ENCODE peak calls at places on chromosomes 1 and 21, in seven cellular contexts. One of them, this sample, is unnamed.

GRCh38 chr1:18927082-18927653 is 24.8 kb upstream of the ALDH4A1 start:
- DNase-seq in IMR-90: no peak
- DNase-seq in fibroblast of lung: no peak
- DNase-seq in body of pancreas: no peak
- DNase-seq in WERI-Rb-1: no peak
- DNase-seq in lower lobe of right lung: no peak
- DNase-seq in neuronal stem cell: no peak
- DNase-seq in this sample: no peak

GRCh38 chr1:41366428-41367101 is 5.3 kb downstream of the FOXO6 start:
- DNase-seq in IMR-90: no peak
- DNase-seq in fibroblast of lung: no peak
- DNase-seq in body of pancreas: peak; percentile 41
- DNase-seq in WERI-Rb-1: no peak
- DNase-seq in lower lobe of right lung: no peak
- DNase-seq in neuronal stem cell: no peak
- DNase-seq in this sample: no peak

GRCh38 chr1:181133441-181133951 is 45.0 kb downstream of the IER5 start:
- DNase-seq in IMR-90: no peak
- DNase-seq in fibroblast of lung: no peak
- DNase-seq in body of pancreas: no peak
- DNase-seq in WERI-Rb-1: peak; percentile 59
- DNase-seq in lower lobe of right lung: no peak
- DNase-seq in neuronal stem cell: no peak
- DNase-seq in this sample: no peak

GRCh38 chr1:31421404-31422040 is 8.5 kb downstream of the SERINC2 start:
- DNase-seq in IMR-90: peak; percentile 32
- DNase-seq in fibroblast of lung: peak; percentile 28
- DNase-seq in body of pancreas: no peak
- DNase-seq in WERI-Rb-1: peak; percentile 53
- DNase-seq in lower lobe of right lung: no peak
- DNase-seq in neuronal stem cell: peak; percentile 38
- DNase-seq in this sample: no peak

GRCh38 chr1:176211395-176212165 is 4.5 kb upstream of the COP1 start:
- DNase-seq in IMR-90: no peak
- DNase-seq in fibroblast of lung: no peak
- DNase-seq in body of pancreas: no peak
- DNase-seq in WERI-Rb-1: no peak
- DNase-seq in lower lobe of right lung: no peak
- DNase-seq in neuronal stem cell: no peak
- DNase-seq in this sample: no peak

GRCh38 chr1:119294728-119295127 is 73.9 kb upstream of the HAO2 start:
- DNase-seq in IMR-90: no peak
- DNase-seq in fibroblast of lung: no peak
- DNase-seq in body of pancreas: no peak
- DNase-seq in WERI-Rb-1: no peak
- DNase-seq in lower lobe of right lung: no peak
- DNase-seq in neuronal stem cell: no peak
- DNase-seq in this sample: no peak

GRCh38 chr1:1553821-1554494 is 13.5 kb upstream of the TMEM240 start:
- DNase-seq in IMR-90: no peak
- DNase-seq in fibroblast of lung: no peak
- DNase-seq in body of pancreas: no peak
- DNase-seq in WERI-Rb-1: no peak
- DNase-seq in lower lobe of right lung: no peak
- DNase-seq in neuronal stem cell: no peak
- DNase-seq in this sample: no peak

GRCh38 chr1:181469829-181470228 is 13.5 kb upstream of the CACNA1E start:
- DNase-seq in IMR-90: peak; percentile 77
- DNase-seq in fibroblast of lung: peak; percentile 88
- DNase-seq in body of pancreas: no peak
- DNase-seq in WERI-Rb-1: no peak
- DNase-seq in lower lobe of right lung: no peak
- DNase-seq in neuronal stem cell: no peak
- DNase-seq in this sample: peak; percentile 24

GRCh38 chr1:82704393-82704792 is 903.7 kb downstream of the ADGRL2 start:
- DNase-seq in IMR-90: no peak
- DNase-seq in fibroblast of lung: no peak
- DNase-seq in body of pancreas: no peak
- DNase-seq in WERI-Rb-1: no peak
- DNase-seq in lower lobe of right lung: no peak
- DNase-seq in neuronal stem cell: no peak
- DNase-seq in this sample: no peak

GRCh38 chr21:17053321-17053720 is 459.5 kb upstream of the CXADR start:
- DNase-seq in IMR-90: no peak
- DNase-seq in fibroblast of lung: no peak
- DNase-seq in body of pancreas: no peak
- DNase-seq in WERI-Rb-1: no peak
- DNase-seq in lower lobe of right lung: no peak
- DNase-seq in neuronal stem cell: no peak
- DNase-seq in this sample: no peak

GRCh38 chr1:234505774-234506114 is 26.8 kb upstream of the TARBP1 start:
- DNase-seq in IMR-90: peak; percentile 84
- DNase-seq in fibroblast of lung: peak; percentile 84
- DNase-seq in body of pancreas: no peak
- DNase-seq in WERI-Rb-1: no peak
- DNase-seq in lower lobe of right lung: no peak
- DNase-seq in neuronal stem cell: no peak
- DNase-seq in this sample: no peak

GRCh38 chr21:20999567-21000169 is 1.5 kb downstream of the NCAM2 start:
- DNase-seq in IMR-90: peak; percentile 49
- DNase-seq in fibroblast of lung: peak; percentile 27
- DNase-seq in body of pancreas: peak; percentile 54
- DNase-seq in WERI-Rb-1: peak; percentile 43
- DNase-seq in lower lobe of right lung: no peak
- DNase-seq in neuronal stem cell: peak; percentile 49
- DNase-seq in this sample: no peak

GRCh38 chr1:193181985-193182384 is 4.4 kb downstream of the B3GALT2 start:
- DNase-seq in IMR-90: peak; percentile 23
- DNase-seq in fibroblast of lung: peak; percentile 23
- DNase-seq in body of pancreas: no peak
- DNase-seq in WERI-Rb-1: no peak
- DNase-seq in lower lobe of right lung: no peak
- DNase-seq in neuronal stem cell: no peak
- DNase-seq in this sample: no peak

GRCh38 chr1:225765982-225766674 is 11.5 kb upstream of the SRP9 start:
- DNase-seq in IMR-90: no peak
- DNase-seq in fibroblast of lung: no peak
- DNase-seq in body of pancreas: no peak
- DNase-seq in WERI-Rb-1: no peak
- DNase-seq in lower lobe of right lung: no peak
- DNase-seq in neuronal stem cell: no peak
- DNase-seq in this sample: no peak

GRCh38 chr1:25869909-25870606 is 5.5 kb downstream of the PAQR7 start:
- DNase-seq in IMR-90: no peak
- DNase-seq in fibroblast of lung: no peak
- DNase-seq in body of pancreas: no peak
- DNase-seq in WERI-Rb-1: no peak
- DNase-seq in lower lobe of right lung: no peak
- DNase-seq in neuronal stem cell: no peak
- DNase-seq in this sample: no peak

GRCh38 chr21:43362306-43362927 is 64.5 kb downstream of the SIK1 start:
- DNase-seq in IMR-90: peak; percentile 86
- DNase-seq in fibroblast of lung: peak; percentile 71
- DNase-seq in body of pancreas: peak; percentile 30
- DNase-seq in WERI-Rb-1: peak; percentile 95
- DNase-seq in lower lobe of right lung: peak; percentile 71
- DNase-seq in neuronal stem cell: no peak
- DNase-seq in this sample: peak; percentile 45

GRCh38 chr21:43364851-43365424 is 62.0 kb downstream of the SIK1 start:
- DNase-seq in IMR-90: no peak
- DNase-seq in fibroblast of lung: no peak
- DNase-seq in body of pancreas: no peak
- DNase-seq in WERI-Rb-1: no peak
- DNase-seq in lower lobe of right lung: no peak
- DNase-seq in neuronal stem cell: no peak
- DNase-seq in this sample: no peak

GRCh38 chr21:43362928-43363314 is 64.0 kb downstream of the SIK1 start:
- DNase-seq in IMR-90: no peak
- DNase-seq in fibroblast of lung: peak; percentile 74
- DNase-seq in body of pancreas: no peak
- DNase-seq in WERI-Rb-1: no peak
- DNase-seq in lower lobe of right lung: no peak
- DNase-seq in neuronal stem cell: no peak
- DNase-seq in this sample: no peak

GRCh38 chr21:43364261-43364510 is 62.7 kb downstream of the SIK1 start:
- DNase-seq in IMR-90: no peak
- DNase-seq in fibroblast of lung: no peak
- DNase-seq in body of pancreas: no peak
- DNase-seq in WERI-Rb-1: no peak
- DNase-seq in lower lobe of right lung: no peak
- DNase-seq in neuronal stem cell: no peak
- DNase-seq in this sample: no peak

DNA sequence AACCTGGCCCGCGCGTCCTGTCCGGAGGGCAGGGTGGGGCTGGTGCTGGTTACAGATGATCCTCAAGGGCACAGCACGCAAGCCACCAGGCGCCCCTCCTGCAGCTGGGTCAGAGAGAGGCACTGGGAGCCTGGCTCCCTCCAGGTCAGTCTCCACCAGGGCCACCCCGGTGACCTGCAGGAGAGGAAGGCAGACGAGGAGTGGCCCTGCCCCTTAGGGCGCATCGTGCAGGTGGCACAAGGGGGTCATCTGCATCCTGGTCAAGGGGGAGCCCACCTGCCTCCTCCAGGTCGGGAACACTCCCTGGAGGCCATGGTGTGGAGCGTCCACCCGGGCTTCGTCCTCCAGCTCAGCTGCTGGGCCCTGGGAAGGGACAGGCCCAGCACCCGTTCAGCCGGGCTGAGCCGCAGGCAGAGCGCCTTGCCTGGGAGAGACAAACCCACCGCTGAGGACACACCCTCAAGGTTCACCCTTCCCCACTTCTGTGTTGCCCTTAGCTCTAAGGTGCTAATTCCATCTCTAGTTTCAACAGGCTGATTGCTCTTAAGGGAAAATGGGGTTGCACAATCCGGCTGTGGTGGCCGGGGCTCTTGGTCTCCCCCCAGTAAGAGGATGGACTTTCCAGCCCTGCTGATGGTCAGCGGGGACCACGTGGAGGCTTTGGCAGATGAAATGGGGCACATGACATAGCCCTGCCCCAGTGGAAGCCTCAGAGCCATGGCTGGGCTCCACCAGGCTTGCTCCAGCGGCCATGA is 63.2 kb downstream of the SIK1 start:
- DNase-seq in IMR-90: no peak
- DNase-seq in fibroblast of lung: no peak
- DNase-seq in body of pancreas: no peak
- DNase-seq in WERI-Rb-1: no peak
- DNase-seq in lower lobe of right lung: no peak
- DNase-seq in neuronal stem cell: no peak
- DNase-seq in this sample: no peak
- H3K27ac ChIP-seq in IMR-90: no peak overlapping the region
- H3K27ac ChIP-seq in fibroblast of lung: no peak overlapping the region
- H3K27ac ChIP-seq in body of pancreas: no peak overlapping the region
- H3K27ac ChIP-seq in WERI-Rb-1: peak overlapping the region; percentile 88
- H3K27ac ChIP-seq in lower lobe of right lung: no peak overlapping the region
- H3K27ac ChIP-seq in neuronal stem cell: no peak overlapping the region
- H3K27ac ChIP-seq in this sample: no peak overlapping the region

GRCh38 chr1:163471766-163472165 is 150.0 kb downstream of the NUF2 start:
- DNase-seq in IMR-90: no peak
- DNase-seq in fibroblast of lung: no peak
- DNase-seq in body of pancreas: no peak
- DNase-seq in WERI-Rb-1: no peak
- DNase-seq in lower lobe of right lung: no peak
- DNase-seq in neuronal stem cell: no peak
- DNase-seq in this sample: no peak

GRCh38 chr1:163467291-163467690 is 145.5 kb downstream of the NUF2 start:
- DNase-seq in IMR-90: no peak
- DNase-seq in fibroblast of lung: no peak
- DNase-seq in body of pancreas: no peak
- DNase-seq in WERI-Rb-1: no peak
- DNase-seq in lower lobe of right lung: no peak
- DNase-seq in neuronal stem cell: no peak
- DNase-seq in this sample: no peak

GRCh38 chr1:163472267-163472666 is 150.5 kb downstream of the NUF2 start:
- DNase-seq in IMR-90: no peak
- DNase-seq in fibroblast of lung: peak; percentile 1
- DNase-seq in body of pancreas: no peak
- DNase-seq in WERI-Rb-1: peak; percentile 67
- DNase-seq in lower lobe of right lung: no peak
- DNase-seq in neuronal stem cell: no peak
- DNase-seq in this sample: no peak
- H3K4me3 ChIP-seq in IMR-90: no peak overlapping the region
- H3K4me3 ChIP-seq in fibroblast of lung: no peak overlapping the region
- H3K4me3 ChIP-seq in body of pancreas: no peak overlapping the region
- H3K4me3 ChIP-seq in WERI-Rb-1: peak overlapping the region; percentile 40
- H3K4me3 ChIP-seq in lower lobe of right lung: no peak overlapping the region
- H3K4me3 ChIP-seq in neuronal stem cell: no peak overlapping the region
- H3K4me3 ChIP-seq in this sample: no peak overlapping the region

DNA sequence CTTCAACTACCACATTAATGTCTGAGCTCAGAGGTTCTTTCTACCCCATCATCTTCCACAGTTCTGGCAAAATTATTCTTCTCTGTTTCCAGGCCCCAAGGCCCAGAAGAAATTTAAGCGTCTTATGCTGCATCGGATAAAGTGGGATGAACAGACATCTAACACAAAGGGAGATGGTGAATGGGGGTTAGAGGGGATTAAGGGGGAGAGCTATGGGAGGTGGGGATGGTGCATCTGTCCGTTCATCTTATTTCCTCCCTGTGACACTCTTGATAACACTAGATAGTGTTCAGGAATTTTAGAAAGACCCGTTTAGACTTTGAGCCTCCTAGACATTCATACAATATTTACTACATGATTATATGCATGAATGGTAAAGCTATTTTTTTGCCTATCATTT is 17.6 kb upstream of the RPRD2 start:
- DNase-seq in IMR-90: no peak
- DNase-seq in fibroblast of lung: no peak
- DNase-seq in body of pancreas: no peak
- DNase-seq in WERI-Rb-1: peak; percentile 67
- DNase-seq in lower lobe of right lung: no peak
- DNase-seq in neuronal stem cell: no peak
- DNase-seq in this sample: no peak
- H3K9me3 ChIP-seq in IMR-90: no peaks in the 10 kb centered on the region
- H3K9me3 ChIP-seq in fibroblast of lung: no peaks in the 10 kb centered on the region
- H3K9me3 ChIP-seq in body of pancreas: no peaks in the 10 kb centered on the region
- H3K9me3 ChIP-seq in WERI-Rb-1: no peaks in the 10 kb centered on the region
- H3K9me3 ChIP-seq in lower lobe of right lung: no peaks in the 10 kb centered on the region
- H3K9me3 ChIP-seq in neuronal stem cell: no peaks in the 10 kb centered on the region
- H3K9me3 ChIP-seq in this sample: no peaks in the 10 kb centered on the region

DNA sequence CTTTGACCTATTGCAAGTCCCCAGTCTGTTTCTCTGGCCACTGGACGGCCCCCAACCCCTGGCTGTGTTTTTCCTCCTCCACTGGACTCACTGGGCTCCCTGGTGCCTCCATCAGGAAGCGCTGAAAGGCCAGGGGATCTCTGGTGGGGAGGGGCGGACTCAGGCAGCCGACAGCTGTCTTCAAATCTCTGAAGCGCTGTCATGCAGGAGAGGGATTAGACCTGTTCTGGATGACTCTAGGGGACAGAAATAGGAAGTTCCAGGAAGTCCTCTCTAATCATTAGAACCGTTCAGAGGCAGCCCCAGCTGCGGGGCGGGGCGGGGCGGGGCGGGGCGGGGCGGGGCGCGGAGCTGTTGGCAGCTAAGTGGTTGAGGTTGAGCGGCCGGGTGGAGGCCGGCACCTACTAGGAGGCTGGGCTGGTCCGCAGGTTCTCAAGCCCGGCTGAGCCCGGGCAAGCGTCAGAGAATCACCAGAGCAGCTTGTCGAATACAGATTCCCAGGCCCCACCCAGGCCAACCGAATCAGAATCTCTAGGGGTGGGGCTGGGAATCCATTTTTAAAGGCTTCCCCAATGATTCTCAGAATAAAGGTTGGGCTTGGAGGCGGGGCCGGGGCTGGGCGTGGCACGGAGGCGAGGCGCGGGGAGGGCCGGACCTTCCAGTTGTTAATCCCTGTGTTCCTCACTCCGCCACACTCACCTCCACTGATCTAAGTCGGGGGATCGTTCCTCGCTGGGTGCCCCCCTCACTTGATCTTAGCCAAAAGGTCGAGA is 11.4 kb upstream of the PHLDA3 start:
- DNase-seq in IMR-90: no peak
- DNase-seq in fibroblast of lung: peak; percentile 55
- DNase-seq in body of pancreas: peak; percentile 83
- DNase-seq in WERI-Rb-1: peak; percentile 98
- DNase-seq in lower lobe of right lung: peak; percentile 91
- DNase-seq in neuronal stem cell: no peak
- DNase-seq in this sample: no peak
- H3K27ac ChIP-seq in IMR-90: no peak overlapping the region
- H3K27ac ChIP-seq in fibroblast of lung: no peak overlapping the region
- H3K27ac ChIP-seq in body of pancreas: peak overlapping the region; percentile 33
- H3K27ac ChIP-seq in WERI-Rb-1: peak overlapping the region; percentile 20
- H3K27ac ChIP-seq in lower lobe of right lung: peak overlapping the region; percentile 69
- H3K27ac ChIP-seq in neuronal stem cell: no peak overlapping the region
- H3K27ac ChIP-seq in this sample: peak overlapping the region; percentile 48